ENCODE peak calls at places on chromosomes 3 and 15, in ten cellular contexts. T, I, P, Q, W, D, L, G, U and S are unnamed samples.

GRCh38 chr3:127749787-127750225 is 72.5 kb downstream of the MGLL start:
- DNase-seq in D (no peak), L (no peak), G (no peak), U (no peak), P (no peak), W (no peak), I (no peak), T (no peak), Q (no peak), S (no peak)

GRCh38 chr15:71455107-71455506 is 339.8 kb downstream of the THSD4 start:
- DNase-seq in Q (no peak), U (no peak), D (no peak), G (peak; percentile 36), W (no peak), L (no peak), I (no peak), T (no peak), P (no peak), S (no peak)

GRCh38 chr3:57624801-57625200 is 27.7 kb upstream of the ARF4 start:
- DNase-seq in T (no peak), I (no peak), L (no peak), Q (no peak), P (no peak), G (no peak), W (no peak), D (no peak), U (no peak), S (no peak)

GRCh38 chr15:88745696-88746095 is 57.5 kb upstream of the ACAN start:
- DNase-seq in L (no peak), D (no peak), Q (no peak), T (no peak), U (no peak), G (no peak), I (no peak), P (no peak), W (no peak), S (no peak)

GRCh38 chr3:129654126-129654525 is 47.6 kb upstream of the PLXND1 start:
- DNase-seq in P (no peak), L (no peak), Q (no peak), W (no peak), T (no peak), G (no peak), I (no peak), U (no peak), D (no peak), S (no peak)

GRCh38 chr3:5187920-5188418 is 462 bp downstream of the EDEM1 start:
- DNase-seq in G (no peak), L (no peak), U (no peak), Q (peak; percentile 76), D (peak; percentile 38), P (peak; percentile 68), T (no peak), W (peak; percentile 74), I (no peak), S (peak; percentile 93)

GRCh38 chr3:50241163-50241562 is 5.2 kb downstream of the GNAI2 start:
- DNase-seq in G (no peak), P (no peak), T (no peak), W (no peak), L (no peak), U (no peak), D (no peak), I (no peak), Q (no peak), S (peak; percentile 38)

GRCh38 chr3:5276953-5277352 is 89.4 kb downstream of the EDEM1 start:
- DNase-seq in I (no peak), G (no peak), Q (no peak), L (no peak), U (no peak), W (no peak), D (no peak), P (no peak), T (no peak), S (no peak)

GRCh38 chr3:5194801-5195509 is 7.4 kb downstream of the EDEM1 start:
- DNase-seq in W (peak; percentile 72), T (no peak), G (peak; percentile 65), P (peak; percentile 50), I (peak; percentile 72), U (peak; percentile 30), Q (no peak), L (peak; percentile 87), D (no peak), S (no peak)

GRCh38 chr3:189824629-189825312 is 193.6 kb downstream of the TP63 start:
- DNase-seq in P (no peak), W (no peak), G (peak; percentile 53), T (no peak), U (no peak), L (peak; percentile 78), I (no peak), Q (no peak), D (no peak), S (no peak)

GRCh38 chr3:65919841-65920240 is 118.9 kb downstream of the MAGI1 start:
- DNase-seq in P (no peak), T (no peak), G (no peak), D (no peak), I (no peak), Q (no peak), W (no peak), U (no peak), L (no peak), S (no peak)

GRCh38 chr3:9903238-9903624 is 583 bp downstream of the IL17RE start:
- DNase-seq in U (no peak), W (no peak), G (no peak), T (no peak), P (no peak), Q (no peak), D (no peak), I (no peak), L (peak; percentile 41), S (no peak)

GRCh38 chr15:91692596-91692995 is 160.9 kb upstream of the SLCO3A1 start:
- DNase-seq in Q (no peak), T (no peak), I (no peak), L (no peak), U (no peak), P (no peak), G (no peak), W (no peak), D (no peak), S (no peak)

GRCh38 chr15:63889831-63890230 is 56.1 kb upstream of the HERC1 start:
- DNase-seq in U (no peak), T (no peak), Q (no peak), I (no peak), P (no peak), G (no peak), D (no peak), L (no peak), W (no peak), S (no peak)

GRCh38 chr15:99447497-99448371 is 118.0 kb upstream of the MEF2A start:
- DNase-seq in G (no peak), Q (peak; percentile 58), T (peak; percentile 21), P (peak; percentile 84), L (peak; percentile 19), I (no peak), U (peak; percentile 15), D (no peak), W (peak; percentile 53), S (peak; percentile 78)

GRCh38 chr3:187020376-187020775 is 90.0 kb downstream of the ST6GAL1 start:
- DNase-seq in L (no peak), W (no peak), D (no peak), I (no peak), Q (no peak), G (no peak), T (no peak), P (no peak), U (no peak), S (no peak)

GRCh38 chr3:187022403-187023029 is 92.2 kb downstream of the ST6GAL1 start:
- DNase-seq in Q (no peak), U (no peak), I (no peak), W (no peak), G (no peak), P (peak; percentile 84), L (no peak), T (no peak), D (no peak), S (no peak)

GRCh38 chr3:187019542-187020072 is 89.3 kb downstream of the ST6GAL1 start:
- DNase-seq in W (no peak), L (no peak), I (no peak), U (no peak), P (no peak), Q (peak; percentile 10), D (no peak), G (no peak), T (no peak), S (no peak)

GRCh38 chr3:187024561-187025226 is 94.4 kb downstream of the ST6GAL1 start:
- DNase-seq in D (no peak), U (no peak), P (no peak), T (no peak), I (no peak), W (no peak), L (no peak), G (no peak), Q (no peak), S (no peak)

GRCh38 chr3:187021748-187022402 is 91.5 kb downstream of the ST6GAL1 start:
- DNase-seq in T (no peak), P (no peak), L (no peak), G (no peak), D (no peak), I (no peak), W (no peak), Q (no peak), U (no peak), S (no peak)
- TF ChIP-seq POLR2AphosphoS5 in T (no peak), P (no peak), L (no peak), G (no peak), D (no peak), I (no peak), W (no peak), Q (no peak), U (no peak), S (no peak)

GRCh38 chr3:185968168-185968567 is 30.4 kb upstream of the TRA2B start:
- DNase-seq in T (no peak), G (no peak), I (no peak), U (no peak), P (no peak), D (no peak), Q (no peak), W (no peak), L (no peak), S (no peak)
- TF ChIP-seq CTCF in T (no peak), G (no peak), I (peak; percentile 20), U (no peak), P (peak; percentile 39), D (no peak), Q (no peak), W (no peak), L (no peak), S (no peak)

DNA sequence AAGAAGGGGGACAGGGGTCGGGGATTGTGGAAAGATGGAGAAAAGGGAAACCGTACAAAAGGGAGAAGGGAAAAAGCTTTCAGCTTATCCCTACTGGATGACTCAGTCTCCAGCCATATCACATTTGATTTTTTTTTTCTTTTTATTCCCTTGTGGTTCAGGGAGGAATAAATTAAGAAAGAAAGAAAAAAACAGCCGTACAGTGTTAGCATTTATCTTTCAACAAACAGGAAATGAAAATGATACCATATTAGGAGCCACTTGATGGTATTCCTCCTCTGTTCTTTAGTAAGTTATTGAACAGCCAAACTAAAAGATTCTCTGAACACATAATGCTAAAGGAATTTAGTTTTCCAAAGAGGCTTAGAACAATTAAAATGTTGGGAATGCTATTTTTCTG is 594.4 kb downstream of the FOXP1 start:
- DNase-seq in U (no peak), I (no peak), G (no peak), Q (no peak), T (no peak), P (no peak), D (no peak), W (no peak), L (peak; percentile 62), S (no peak)
- H3K36me3 ChIP-seq in U (peaks cover 3% of the 10 kb centered on the region), I (no peaks in the 10 kb centered on the region), G (no peaks in the 10 kb centered on the region), Q (peaks cover 53% of the 10 kb centered on the region), T (peaks cover 55% of the 10 kb centered on the region), P (peaks cover 60% of the 10 kb centered on the region), D (no peaks in the 10 kb centered on the region), W (peaks cover 8% of the 10 kb centered on the region), L (peaks cover 20% of the 10 kb centered on the region), S (peaks cover 60% of the 10 kb centered on the region)

GRCh38 chr15:39587291-39587909 is 6.5 kb downstream of the THBS1 start:
- DNase-seq in U (no peak), W (no peak), D (peak; percentile 29), Q (no peak), I (no peak), L (peak; percentile 74), G (no peak), T (no peak), P (no peak), S (peak; percentile 82)
- TF ChIP-seq POLR2AphosphoS5 in U (no peak), W (peak; percentile 4), D (peak; percentile 28), Q (peak; percentile 3), I (no peak), L (peak; percentile 99), G (peak; percentile 18), T (peak; percentile 73), P (no peak), S (peak; percentile 28)